ENCODE peak calls at places on chromosomes 12 and 14, in seven cellular contexts. X is mammary epithelial cell; T is hippocampal formation; P is HTR-8/SVneo; Y is mesothelial cell of epicardium; W is activated CD4-positive, CD25-positive, alpha-beta regulatory T cell treated with anti-CD3 and anti-CD28 coated beads, Interleukin-2, amount 50 U/mL, for 72 hours; L is stomach. G is an unnamed sample.

GRCh38 chr12:107847830-107848229 is 73.3 kb downstream of the ASCL4 start:
- DNase-seq in X (no peak), W (no peak), P (no peak), Y (no peak), T (no peak), L (no peak), G (no peak)

GRCh38 chr12:120640840-120641833 is 711 bp downstream of the CABP1 start:
- DNase-seq in P (peak; percentile 63), L (peak; percentile 66), T (no peak), Y (peak; percentile 80), W (peak; percentile 52), X (peak; percentile 62), G (peak; percentile 66)

GRCh38 chr14:36588788-36589187 is 6.4 kb upstream of the NKX2-8 start:
- DNase-seq in T (no peak), L (no peak), P (no peak), X (no peak), Y (no peak), W (no peak), G (no peak)

GRCh38 chr12:122845865-122846621 is 10.8 kb downstream of the HIP1R start:
- DNase-seq in W (no peak), P (no peak), Y (no peak), X (no peak), L (no peak), T (no peak), G (no peak)

GRCh38 chr12:103166949-103167348 is 209.5 kb downstream of the ASCL1 start:
- DNase-seq in T (no peak), X (no peak), L (no peak), Y (no peak), P (no peak), W (no peak), G (no peak)

GRCh38 chr12:6961278-6961694 is 9.2 kb downstream of the PHB2 start:
- DNase-seq in P (no peak), L (peak; percentile 76), X (peak; percentile 73), Y (no peak), T (no peak), W (peak; percentile 88), G (no peak)

GRCh38 chr12:96220902-96221301 is 26.7 kb downstream of the ELK3 start:
- DNase-seq in P (no peak), L (no peak), T (no peak), Y (no peak), W (no peak), X (peak; percentile 71), G (no peak)

GRCh38 chr12:93060071-93060665 is 131.1 kb upstream of the EEA1 start:
- DNase-seq in X (no peak), L (no peak), Y (no peak), T (no peak), W (no peak), P (no peak), G (no peak)

GRCh38 chr12:57611116-57611809 is at the start of gene ARHGEF25:
- DNase-seq in X (no peak), L (peak; percentile 53), T (peak; percentile 37), W (peak; percentile 56), Y (peak; percentile 65), P (peak; percentile 81), G (peak; percentile 91)

GRCh38 chr14:84065811-84066210 is 1464.1 kb upstream of the FLRT2 start:
- DNase-seq in T (no peak), W (no peak), P (no peak), L (no peak), X (no peak), Y (no peak), G (no peak)

GRCh38 chr12:114812858-114813761 is 129.1 kb upstream of the TBX3 start:
- DNase-seq in Y (peak; percentile 48), W (no peak), T (peak; percentile 19), X (no peak), L (no peak), P (no peak), G (peak; percentile 25)

GRCh38 chr12:77325505-77325904 is 260.1 kb upstream of the E2F7 start:
- DNase-seq in L (no peak), Y (no peak), T (no peak), W (no peak), P (peak; percentile 3), X (no peak), G (peak; percentile 21)

GRCh38 chr12:127560041-127560478 is 706.9 kb upstream of the TMEM132C start:
- DNase-seq in W (no peak), X (no peak), P (no peak), T (no peak), L (no peak), Y (no peak), G (no peak)